ENCODE peak calls at places on chromosomes 16 and 17, in five cellular contexts. D, A, K, Q and E are unnamed samples.

GRCh38 chr17:8846768-8847211 is 20.7 kb downstream of the PIK3R6 start:
- DNase-seq in Q (peak; percentile 57), K (peak; percentile 40), D (peak; percentile 32), A (peak; percentile 38), E (no peak)

GRCh38 chr16:54290203-54291106 is 3.9 kb upstream of the IRX3 start:
- DNase-seq in K (no peak), Q (no peak), D (no peak), A (no peak), E (no peak)

GRCh38 chr16:17470871-17471744 is at the start of gene XYLT1:
- DNase-seq in D (peak; percentile 94), K (peak; percentile 92), A (no peak), Q (no peak), E (peak; percentile 53)

GRCh38 chr16:26667271-26667703 is 399.4 kb upstream of the C16orf82 start:
- DNase-seq in K (no peak), A (no peak), Q (no peak), D (no peak), E (no peak)

GRCh38 chr17:31588512-31588911 is 197.0 kb downstream of the RAB11FIP4 start:
- DNase-seq in D (no peak), Q (no peak), K (no peak), A (no peak), E (no peak)

GRCh38 chr17:74960739-74961342 is 11.7 kb downstream of the HID1 start:
- DNase-seq in K (peak; percentile 81), D (peak; percentile 30), A (no peak), Q (peak; percentile 83), E (peak; percentile 66)

GRCh38 chr17:4295686-4296085 is 31.9 kb upstream of the ANKFY1 start:
- DNase-seq in D (no peak), Q (no peak), K (no peak), A (no peak), E (no peak)

GRCh38 chr17:8581002-8581658 is 49.4 kb downstream of the MYH10 start:
- DNase-seq in K (no peak), A (no peak), D (no peak), Q (no peak), E (no peak)

GRCh38 chr17:4163951-4164350 is 21.0 kb downstream of the CYB5D2 start:
- DNase-seq in K (peak; percentile 46), Q (no peak), A (no peak), D (peak; percentile 50), E (no peak)

GRCh38 chr16:57601801-57602478 is 26.5 kb upstream of the ADGRG1 start:
- DNase-seq in K (peak; percentile 60), A (no peak), Q (no peak), D (no peak), E (peak; percentile 87)

GRCh38 chr16:7209598-7209997 is 123.0 kb upstream of the RBFOX1 start:
- DNase-seq in K (peak; percentile 66), Q (no peak), A (no peak), D (no peak), E (no peak)

GRCh38 chr17:74699236-74699635 is 13.5 kb downstream of the CD300LF start:
- DNase-seq in D (no peak), K (no peak), A (no peak), Q (no peak), E (no peak)

GRCh38 chr16:49597796-49598195 is 224.2 kb downstream of the C16orf78 start:
- DNase-seq in D (no peak), A (no peak), Q (no peak), K (no peak), E (no peak)

GRCh38 chr16:77324727-77325126 is 110.1 kb downstream of the ADAMTS18 start:
- DNase-seq in A (no peak), D (no peak), K (no peak), Q (no peak), E (no peak)

GRCh38 chr17:71765437-71765836 is 355.4 kb upstream of the SOX9 start:
- DNase-seq in Q (peak; percentile 17), D (peak; percentile 1), K (no peak), A (no peak), E (no peak)

GRCh38 chr16:77767826-77768225 is 20.5 kb upstream of the VAT1L start:
- DNase-seq in A (no peak), D (no peak), K (no peak), Q (no peak), E (no peak)

GRCh38 chr16:709651-710499 is 4.3 kb upstream of the FBXL16 start:
- DNase-seq in D (peak; percentile 88), A (no peak), K (peak; percentile 48), Q (peak; percentile 69), E (no peak)

GRCh38 chr17:34579017-34579946 is at the start of gene TMEM132E:
- DNase-seq in A (peak; percentile 47), D (peak; percentile 2), Q (peak; percentile 19), K (no peak), E (peak; percentile 23)

GRCh38 chr16:25110392-25110947 is 1.1 kb upstream of the LCMT1 start:
- DNase-seq in D (no peak), Q (no peak), K (peak; percentile 33), A (no peak), E (peak; percentile 62)

GRCh38 chr17:30720013-30720471 is 104.5 kb downstream of the CRLF3 start:
- DNase-seq in K (no peak), A (no peak), Q (no peak), D (no peak), E (peak; percentile 6)